ENCODE peak calls at places on chromosomes 13 and 19, in four cellular contexts. One of them, this sample, is unnamed.
A peak's percentile ranks its signal among the peaks of the same experiment; 100 is the strongest.

GRCh38 chr13:93984876-93985275 is 494.6 kb downstream of the DCT start:
- DNase-seq in fibroblast of pulmonary artery: no peak
- DNase-seq in cardiac muscle cell: no peak
- DNase-seq in mucosa of gallbladder: no peak
- DNase-seq in this sample: no peak

GRCh38 chr19:7894612-7895309 is 6.5 kb downstream of the LRRC8E start:
- DNase-seq in fibroblast of pulmonary artery: no peak
- DNase-seq in cardiac muscle cell: no peak
- DNase-seq in mucosa of gallbladder: no peak
- DNase-seq in this sample: no peak

GRCh38 chr13:32261567-32261966 is 53.6 kb downstream of the ZAR1L start:
- DNase-seq in fibroblast of pulmonary artery: peak; percentile 97
- DNase-seq in cardiac muscle cell: peak; percentile 26
- DNase-seq in mucosa of gallbladder: peak; percentile 81
- DNase-seq in this sample: no peak

GRCh38 chr13:45503658-45504057 is 38.9 kb downstream of the COG3 start:
- DNase-seq in fibroblast of pulmonary artery: no peak
- DNase-seq in cardiac muscle cell: no peak
- DNase-seq in mucosa of gallbladder: no peak
- DNase-seq in this sample: no peak

GRCh38 chr13:101660711-101661110 is 208.2 kb downstream of the ITGBL1 start:
- DNase-seq in fibroblast of pulmonary artery: no peak
- DNase-seq in cardiac muscle cell: no peak
- DNase-seq in mucosa of gallbladder: no peak
- DNase-seq in this sample: no peak

GRCh38 chr13:24307211-24308067 is 1.9 kb upstream of the C1QTNF9 start:
- DNase-seq in fibroblast of pulmonary artery: peak; percentile 15
- DNase-seq in cardiac muscle cell: no peak
- DNase-seq in mucosa of gallbladder: peak; percentile 69
- DNase-seq in this sample: no peak

GRCh38 chr13:26379831-26380230 is 125.9 kb downstream of the CDK8 start:
- DNase-seq in fibroblast of pulmonary artery: no peak
- DNase-seq in cardiac muscle cell: no peak
- DNase-seq in mucosa of gallbladder: no peak
- DNase-seq in this sample: no peak

GRCh38 chr13:73715114-73715909 is 418.9 kb downstream of the KLF12 start:
- DNase-seq in fibroblast of pulmonary artery: no peak
- DNase-seq in cardiac muscle cell: no peak
- DNase-seq in mucosa of gallbladder: no peak
- DNase-seq in this sample: no peak

GRCh38 chr19:10288662-10289166 is 1.0 kb upstream of the ICAM5 start:
- DNase-seq in fibroblast of pulmonary artery: peak; percentile 40
- DNase-seq in cardiac muscle cell: peak; percentile 65
- DNase-seq in mucosa of gallbladder: no peak
- DNase-seq in this sample: no peak

GRCh38 chr13:36148436-36148835 is 17.3 kb upstream of the DCLK1 start:
- DNase-seq in fibroblast of pulmonary artery: no peak
- DNase-seq in cardiac muscle cell: no peak
- DNase-seq in mucosa of gallbladder: no peak
- DNase-seq in this sample: no peak

GRCh38 chr19:2361259-2362038 is 1.4 kb downstream of the TMPRSS9 start:
- DNase-seq in fibroblast of pulmonary artery: no peak
- DNase-seq in cardiac muscle cell: no peak
- DNase-seq in mucosa of gallbladder: no peak
- DNase-seq in this sample: no peak

GRCh38 chr13:110135977-110136597 is 170.9 kb downstream of the COL4A1 start:
- DNase-seq in fibroblast of pulmonary artery: no peak
- DNase-seq in cardiac muscle cell: no peak
- DNase-seq in mucosa of gallbladder: no peak
- DNase-seq in this sample: peak; percentile 2

GRCh38 chr19:54207908-54208783 is 7.5 kb downstream of the RPS9 start:
- DNase-seq in fibroblast of pulmonary artery: peak; percentile 100
- DNase-seq in cardiac muscle cell: no peak
- DNase-seq in mucosa of gallbladder: peak; percentile 77
- DNase-seq in this sample: no peak

GRCh38 chr19:28299649-28300048 is 913.3 kb downstream of the UQCRFS1 start:
- DNase-seq in fibroblast of pulmonary artery: no peak
- DNase-seq in cardiac muscle cell: no peak
- DNase-seq in mucosa of gallbladder: no peak
- DNase-seq in this sample: no peak